ENCODE peak calls at places on chromosomes 16 and 17, in ten cellular contexts. One of them, this sample, is unnamed.

GRCh38 chr16:38941-39892 is 14.2 kb downstream of the POLR3K start:
- DNase-seq in C1 segment of cervical spinal cord: no peak
- DNase-seq in NCI-H524: no peak
- DNase-seq in activated T-cell treated with anti-CD3 and anti-CD28 coated beads, Interleukin-2, amount 50 U/mL, for 72 hours: peak
- DNase-seq in activated gamma-delta T cell treated with anti-CD3 and anti-CD28 coated beads, Interleukin-2, amount 50 U/mL, for 16 hours: peak
- DNase-seq in astrocyte of the hippocampus: no peak
- DNase-seq in CD8-positive, alpha-beta T cell: peak
- DNase-seq in HTR-8/SVneo: no peak
- DNase-seq in foreskin fibroblast: no peak
- DNase-seq in stimulated activated CD4-positive, alpha-beta T cell treated with anti-CD3 and anti-CD28 coated beads, Interleukin-4, amount 100 ng/mL, for 48 hours: peak
- DNase-seq in this sample: peak

GRCh38 chr16:70665806-70666735 is 19.7 kb downstream of the IL34 start:
- DNase-seq in C1 segment of cervical spinal cord: no peak
- DNase-seq in NCI-H524: no peak
- DNase-seq in activated T-cell treated with anti-CD3 and anti-CD28 coated beads, Interleukin-2, amount 50 U/mL, for 72 hours: no peak
- DNase-seq in activated gamma-delta T cell treated with anti-CD3 and anti-CD28 coated beads, Interleukin-2, amount 50 U/mL, for 16 hours: no peak
- DNase-seq in astrocyte of the hippocampus: no peak
- DNase-seq in CD8-positive, alpha-beta T cell: no peak
- DNase-seq in HTR-8/SVneo: no peak
- DNase-seq in foreskin fibroblast: no peak
- DNase-seq in stimulated activated CD4-positive, alpha-beta T cell treated with anti-CD3 and anti-CD28 coated beads, Interleukin-4, amount 100 ng/mL, for 48 hours: no peak
- DNase-seq in this sample: no peak

GRCh38 chr16:58264961-58265479 is 29.8 kb downstream of the PRSS54 start:
- DNase-seq in C1 segment of cervical spinal cord: no peak
- DNase-seq in NCI-H524: no peak
- DNase-seq in activated T-cell treated with anti-CD3 and anti-CD28 coated beads, Interleukin-2, amount 50 U/mL, for 72 hours: peak
- DNase-seq in activated gamma-delta T cell treated with anti-CD3 and anti-CD28 coated beads, Interleukin-2, amount 50 U/mL, for 16 hours: no peak
- DNase-seq in astrocyte of the hippocampus: peak
- DNase-seq in CD8-positive, alpha-beta T cell: no peak
- DNase-seq in HTR-8/SVneo: peak
- DNase-seq in foreskin fibroblast: peak
- DNase-seq in stimulated activated CD4-positive, alpha-beta T cell treated with anti-CD3 and anti-CD28 coated beads, Interleukin-4, amount 100 ng/mL, for 48 hours: no peak
- DNase-seq in this sample: no peak

GRCh38 chr17:64130559-64131001 is 636 bp upstream of the ERN1 start:
- DNase-seq in C1 segment of cervical spinal cord: no peak
- DNase-seq in NCI-H524: no peak
- DNase-seq in activated T-cell treated with anti-CD3 and anti-CD28 coated beads, Interleukin-2, amount 50 U/mL, for 72 hours: peak
- DNase-seq in activated gamma-delta T cell treated with anti-CD3 and anti-CD28 coated beads, Interleukin-2, amount 50 U/mL, for 16 hours: peak
- DNase-seq in astrocyte of the hippocampus: no peak
- DNase-seq in CD8-positive, alpha-beta T cell: peak
- DNase-seq in HTR-8/SVneo: peak
- DNase-seq in foreskin fibroblast: peak
- DNase-seq in stimulated activated CD4-positive, alpha-beta T cell treated with anti-CD3 and anti-CD28 coated beads, Interleukin-4, amount 100 ng/mL, for 48 hours: no peak
- DNase-seq in this sample: peak

GRCh38 chr17:54898576-54898975 is 2.1 kb upstream of the TOM1L1 start:
- DNase-seq in C1 segment of cervical spinal cord: no peak
- DNase-seq in NCI-H524: no peak
- DNase-seq in activated T-cell treated with anti-CD3 and anti-CD28 coated beads, Interleukin-2, amount 50 U/mL, for 72 hours: no peak
- DNase-seq in activated gamma-delta T cell treated with anti-CD3 and anti-CD28 coated beads, Interleukin-2, amount 50 U/mL, for 16 hours: no peak
- DNase-seq in astrocyte of the hippocampus: peak
- DNase-seq in CD8-positive, alpha-beta T cell: no peak
- DNase-seq in HTR-8/SVneo: no peak
- DNase-seq in foreskin fibroblast: no peak
- DNase-seq in stimulated activated CD4-positive, alpha-beta T cell treated with anti-CD3 and anti-CD28 coated beads, Interleukin-4, amount 100 ng/mL, for 48 hours: no peak
- DNase-seq in this sample: no peak

GRCh38 chr17:29619251-29619650 is 3.5 kb downstream of the CORO6 start:
- DNase-seq in C1 segment of cervical spinal cord: no peak
- DNase-seq in NCI-H524: peak
- DNase-seq in activated T-cell treated with anti-CD3 and anti-CD28 coated beads, Interleukin-2, amount 50 U/mL, for 72 hours: no peak
- DNase-seq in activated gamma-delta T cell treated with anti-CD3 and anti-CD28 coated beads, Interleukin-2, amount 50 U/mL, for 16 hours: no peak
- DNase-seq in astrocyte of the hippocampus: peak
- DNase-seq in CD8-positive, alpha-beta T cell: no peak
- DNase-seq in HTR-8/SVneo: peak
- DNase-seq in foreskin fibroblast: no peak
- DNase-seq in stimulated activated CD4-positive, alpha-beta T cell treated with anti-CD3 and anti-CD28 coated beads, Interleukin-4, amount 100 ng/mL, for 48 hours: no peak
- DNase-seq in this sample: no peak

GRCh38 chr17:37399404-37399803 is 7.2 kb downstream of the ACACA start:
- DNase-seq in C1 segment of cervical spinal cord: no peak
- DNase-seq in NCI-H524: no peak
- DNase-seq in activated T-cell treated with anti-CD3 and anti-CD28 coated beads, Interleukin-2, amount 50 U/mL, for 72 hours: no peak
- DNase-seq in activated gamma-delta T cell treated with anti-CD3 and anti-CD28 coated beads, Interleukin-2, amount 50 U/mL, for 16 hours: no peak
- DNase-seq in astrocyte of the hippocampus: peak
- DNase-seq in CD8-positive, alpha-beta T cell: no peak
- DNase-seq in HTR-8/SVneo: no peak
- DNase-seq in foreskin fibroblast: no peak
- DNase-seq in stimulated activated CD4-positive, alpha-beta T cell treated with anti-CD3 and anti-CD28 coated beads, Interleukin-4, amount 100 ng/mL, for 48 hours: no peak
- DNase-seq in this sample: no peak

GRCh38 chr17:5701371-5701770 is 117.1 kb upstream of the NLRP1 start:
- DNase-seq in C1 segment of cervical spinal cord: no peak
- DNase-seq in NCI-H524: no peak
- DNase-seq in activated T-cell treated with anti-CD3 and anti-CD28 coated beads, Interleukin-2, amount 50 U/mL, for 72 hours: no peak
- DNase-seq in activated gamma-delta T cell treated with anti-CD3 and anti-CD28 coated beads, Interleukin-2, amount 50 U/mL, for 16 hours: no peak
- DNase-seq in astrocyte of the hippocampus: no peak
- DNase-seq in CD8-positive, alpha-beta T cell: no peak
- DNase-seq in HTR-8/SVneo: no peak
- DNase-seq in foreskin fibroblast: no peak
- DNase-seq in stimulated activated CD4-positive, alpha-beta T cell treated with anti-CD3 and anti-CD28 coated beads, Interleukin-4, amount 100 ng/mL, for 48 hours: no peak
- DNase-seq in this sample: no peak

GRCh38 chr17:59004338-59005111 is 102.2 kb downstream of the TRIM37 start:
- DNase-seq in C1 segment of cervical spinal cord: peak
- DNase-seq in NCI-H524: peak
- DNase-seq in activated T-cell treated with anti-CD3 and anti-CD28 coated beads, Interleukin-2, amount 50 U/mL, for 72 hours: peak
- DNase-seq in activated gamma-delta T cell treated with anti-CD3 and anti-CD28 coated beads, Interleukin-2, amount 50 U/mL, for 16 hours: peak
- DNase-seq in astrocyte of the hippocampus: peak
- DNase-seq in CD8-positive, alpha-beta T cell: peak
- DNase-seq in HTR-8/SVneo: peak
- DNase-seq in foreskin fibroblast: peak
- DNase-seq in stimulated activated CD4-positive, alpha-beta T cell treated with anti-CD3 and anti-CD28 coated beads, Interleukin-4, amount 100 ng/mL, for 48 hours: peak
- DNase-seq in this sample: peak

GRCh38 chr17:27568216-27568615 is 62.8 kb upstream of the LGALS9 start:
- DNase-seq in C1 segment of cervical spinal cord: no peak
- DNase-seq in NCI-H524: no peak
- DNase-seq in activated T-cell treated with anti-CD3 and anti-CD28 coated beads, Interleukin-2, amount 50 U/mL, for 72 hours: no peak
- DNase-seq in activated gamma-delta T cell treated with anti-CD3 and anti-CD28 coated beads, Interleukin-2, amount 50 U/mL, for 16 hours: no peak
- DNase-seq in astrocyte of the hippocampus: no peak
- DNase-seq in CD8-positive, alpha-beta T cell: no peak
- DNase-seq in HTR-8/SVneo: no peak
- DNase-seq in foreskin fibroblast: no peak
- DNase-seq in stimulated activated CD4-positive, alpha-beta T cell treated with anti-CD3 and anti-CD28 coated beads, Interleukin-4, amount 100 ng/mL, for 48 hours: no peak
- DNase-seq in this sample: no peak

GRCh38 chr17:77802811-77803220 is 155.7 kb upstream of the TNRC6C start:
- DNase-seq in C1 segment of cervical spinal cord: no peak
- DNase-seq in NCI-H524: peak
- DNase-seq in activated T-cell treated with anti-CD3 and anti-CD28 coated beads, Interleukin-2, amount 50 U/mL, for 72 hours: no peak
- DNase-seq in activated gamma-delta T cell treated with anti-CD3 and anti-CD28 coated beads, Interleukin-2, amount 50 U/mL, for 16 hours: no peak
- DNase-seq in astrocyte of the hippocampus: peak
- DNase-seq in CD8-positive, alpha-beta T cell: no peak
- DNase-seq in HTR-8/SVneo: no peak
- DNase-seq in foreskin fibroblast: no peak
- DNase-seq in stimulated activated CD4-positive, alpha-beta T cell treated with anti-CD3 and anti-CD28 coated beads, Interleukin-4, amount 100 ng/mL, for 48 hours: no peak
- DNase-seq in this sample: no peak

GRCh38 chr17:75896360-75897075 is at the start of gene TRIM65:
- DNase-seq in C1 segment of cervical spinal cord: peak
- DNase-seq in NCI-H524: peak
- DNase-seq in activated T-cell treated with anti-CD3 and anti-CD28 coated beads, Interleukin-2, amount 50 U/mL, for 72 hours: peak
- DNase-seq in activated gamma-delta T cell treated with anti-CD3 and anti-CD28 coated beads, Interleukin-2, amount 50 U/mL, for 16 hours: peak
- DNase-seq in astrocyte of the hippocampus: peak
- DNase-seq in CD8-positive, alpha-beta T cell: peak
- DNase-seq in HTR-8/SVneo: peak
- DNase-seq in foreskin fibroblast: peak
- DNase-seq in stimulated activated CD4-positive, alpha-beta T cell treated with anti-CD3 and anti-CD28 coated beads, Interleukin-4, amount 100 ng/mL, for 48 hours: peak
- DNase-seq in this sample: peak

GRCh38 chr17:17467720-17468119 is 9.1 kb upstream of the MED9 start:
- DNase-seq in C1 segment of cervical spinal cord: no peak
- DNase-seq in NCI-H524: peak
- DNase-seq in activated T-cell treated with anti-CD3 and anti-CD28 coated beads, Interleukin-2, amount 50 U/mL, for 72 hours: no peak
- DNase-seq in activated gamma-delta T cell treated with anti-CD3 and anti-CD28 coated beads, Interleukin-2, amount 50 U/mL, for 16 hours: no peak
- DNase-seq in astrocyte of the hippocampus: no peak
- DNase-seq in CD8-positive, alpha-beta T cell: no peak
- DNase-seq in HTR-8/SVneo: no peak
- DNase-seq in foreskin fibroblast: peak
- DNase-seq in stimulated activated CD4-positive, alpha-beta T cell treated with anti-CD3 and anti-CD28 coated beads, Interleukin-4, amount 100 ng/mL, for 48 hours: no peak
- DNase-seq in this sample: no peak

GRCh38 chr17:69404398-69404797 is 10.1 kb upstream of the MAP2K6 start:
- DNase-seq in C1 segment of cervical spinal cord: no peak
- DNase-seq in NCI-H524: no peak
- DNase-seq in activated T-cell treated with anti-CD3 and anti-CD28 coated beads, Interleukin-2, amount 50 U/mL, for 72 hours: no peak
- DNase-seq in activated gamma-delta T cell treated with anti-CD3 and anti-CD28 coated beads, Interleukin-2, amount 50 U/mL, for 16 hours: no peak
- DNase-seq in astrocyte of the hippocampus: no peak
- DNase-seq in CD8-positive, alpha-beta T cell: no peak
- DNase-seq in HTR-8/SVneo: no peak
- DNase-seq in foreskin fibroblast: peak
- DNase-seq in stimulated activated CD4-positive, alpha-beta T cell treated with anti-CD3 and anti-CD28 coated beads, Interleukin-4, amount 100 ng/mL, for 48 hours: no peak
- DNase-seq in this sample: no peak

GRCh38 chr17:80476877-80477646 is 655 bp upstream of the NPTX1 start:
- DNase-seq in C1 segment of cervical spinal cord: no peak
- DNase-seq in NCI-H524: no peak
- DNase-seq in activated T-cell treated with anti-CD3 and anti-CD28 coated beads, Interleukin-2, amount 50 U/mL, for 72 hours: peak
- DNase-seq in activated gamma-delta T cell treated with anti-CD3 and anti-CD28 coated beads, Interleukin-2, amount 50 U/mL, for 16 hours: no peak
- DNase-seq in astrocyte of the hippocampus: peak
- DNase-seq in CD8-positive, alpha-beta T cell: no peak
- DNase-seq in HTR-8/SVneo: no peak
- DNase-seq in foreskin fibroblast: no peak
- DNase-seq in stimulated activated CD4-positive, alpha-beta T cell treated with anti-CD3 and anti-CD28 coated beads, Interleukin-4, amount 100 ng/mL, for 48 hours: no peak
- DNase-seq in this sample: no peak

GRCh38 chr16:11510178-11510973 is 76.3 kb downstream of the LITAF start:
- DNase-seq in C1 segment of cervical spinal cord: no peak
- DNase-seq in NCI-H524: no peak
- DNase-seq in activated T-cell treated with anti-CD3 and anti-CD28 coated beads, Interleukin-2, amount 50 U/mL, for 72 hours: no peak
- DNase-seq in activated gamma-delta T cell treated with anti-CD3 and anti-CD28 coated beads, Interleukin-2, amount 50 U/mL, for 16 hours: no peak
- DNase-seq in astrocyte of the hippocampus: no peak
- DNase-seq in CD8-positive, alpha-beta T cell: no peak
- DNase-seq in HTR-8/SVneo: no peak
- DNase-seq in foreskin fibroblast: no peak
- DNase-seq in stimulated activated CD4-positive, alpha-beta T cell treated with anti-CD3 and anti-CD28 coated beads, Interleukin-4, amount 100 ng/mL, for 48 hours: no peak
- DNase-seq in this sample: no peak